ENCODE peak calls at places on chromosomes 11 and 22, in ten cellular contexts. I is ovary, L is HCT116, A is NB4, Y is uterus, Q is thyroid gland, J is esophagus squamous epithelium, W is breast epithelium, D is lower leg skin, M is H1. O is an unnamed sample.

GRCh38 chr22:24592144-24592845 is 578 bp downstream of the LRRC75B start:
- DNase-seq in I (peak; percentile 45), L (no peak), J (no peak), D (no peak), W (no peak), Y (peak; percentile 43), Q (peak; percentile 54), A (no peak), M (peak; percentile 66), O (no peak)

GRCh38 chr11:117872962-117873827 is 3.3 kb downstream of the FXYD6 start:
- DNase-seq in A (no peak), I (no peak), Y (no peak), D (no peak), L (no peak), M (peak; percentile 22), W (no peak), J (no peak), Q (no peak), O (no peak)

GRCh38 chr11:5922749-5923426 is 19.2 kb upstream of the OR56A3 start:
- DNase-seq in A (peak; percentile 15), I (no peak), M (no peak), J (no peak), W (no peak), D (no peak), Q (no peak), L (peak; percentile 2), Y (no peak), O (peak; percentile 3)

GRCh38 chr11:3632070-3632660 is 9.6 kb downstream of the ART5 start:
- DNase-seq in L (no peak), J (no peak), W (no peak), M (no peak), Q (no peak), A (no peak), I (no peak), D (no peak), Y (no peak), O (no peak)

GRCh38 chr11:67627394-67627787 is 2.3 kb downstream of the NUDT8 start:
- DNase-seq in L (no peak), W (no peak), D (no peak), Y (no peak), I (peak; percentile 17), M (no peak), J (no peak), Q (no peak), A (no peak), O (no peak)

GRCh38 chr22:41596776-41597634 is 7.4 kb upstream of the PMM1 start:
- DNase-seq in I (peak; percentile 77), J (no peak), D (peak; percentile 28), Q (peak; percentile 92), W (peak; percentile 40), A (peak; percentile 66), Y (peak; percentile 54), L (no peak), M (peak; percentile 87), O (peak; percentile 82)

GRCh38 chr11:46489668-46490560 is 98.3 kb upstream of the CHRM4 start:
- DNase-seq in Y (no peak), A (peak; percentile 67), W (no peak), M (no peak), J (no peak), I (no peak), Q (peak; percentile 10), D (no peak), L (peak; percentile 46), O (peak; percentile 69)

GRCh38 chr22:45082795-45083194 is 73.0 kb upstream of the PHF21B start:
- DNase-seq in L (no peak), J (no peak), Y (no peak), M (peak; percentile 81), Q (no peak), I (no peak), D (no peak), A (peak; percentile 32), W (no peak), O (no peak)

GRCh38 chr22:17102297-17102667 is 17.5 kb downstream of the IL17RA start:
- DNase-seq in J (no peak), L (no peak), A (peak; percentile 85), D (no peak), Q (no peak), W (no peak), M (no peak), Y (no peak), I (no peak), O (no peak)

GRCh38 chr11:95584180-95584579 is 205.4 kb downstream of the FAM76B start:
- DNase-seq in M (no peak), D (no peak), A (no peak), L (no peak), Q (no peak), J (no peak), Y (no peak), I (no peak), W (no peak), O (no peak)

GRCh38 chr11:47979378-47980092 is 824 bp upstream of the PTPRJ start:
- DNase-seq in J (no peak), L (no peak), I (no peak), W (no peak), Y (no peak), Q (peak; percentile 64), M (peak; percentile 55), D (no peak), A (peak; percentile 36), O (peak; percentile 48)
- TF ChIP-seq POLR2A in J (no peak), L (no peak), I (no peak), W (no peak), Y (no peak), Q (no peak), M (no peak), D (no peak), A (no peak), O (no peak)

GRCh38 chr22:47055461-47055860 is 293.0 kb downstream of the TBC1D22A start:
- DNase-seq in J (no peak), Y (no peak), W (no peak), A (no peak), M (no peak), I (no peak), D (no peak), L (no peak), Q (no peak), O (no peak)
- TF ChIP-seq POLR2A in J (no peak), Y (no peak), W (no peak), A (no peak), M (no peak), I (no peak), D (no peak), L (no peak), Q (no peak), O (no peak)

GRCh38 chr11:10289765-10290420 is 4.1 kb downstream of the SBF2 start:
- DNase-seq in A (no peak), D (no peak), J (no peak), M (no peak), I (no peak), Q (no peak), L (no peak), W (no peak), Y (no peak), O (no peak)

GRCh38 chr11:10295056-10295901 is 1.3 kb upstream of the SBF2 start:
- DNase-seq in L (no peak), M (no peak), A (peak; percentile 55), D (no peak), W (no peak), I (no peak), Q (no peak), J (no peak), Y (no peak), O (no peak)

GRCh38 chr11:10288881-10289764 is 4.9 kb downstream of the SBF2 start:
- DNase-seq in W (no peak), Y (no peak), J (no peak), A (no peak), Q (no peak), L (no peak), D (no peak), I (peak; percentile 19), M (no peak), O (no peak)

GRCh38 chr11:10294289-10294953 is 402 bp upstream of the SBF2 start:
- DNase-seq in A (peak; percentile 51), W (peak; percentile 29), Q (peak; percentile 43), D (peak; percentile 60), I (peak; percentile 80), L (no peak), Y (peak; percentile 66), M (peak; percentile 65), J (no peak), O (no peak)

GRCh38 chr11:10293423-10294288 is at the start of gene SBF2:
- DNase-seq in J (peak; percentile 22), I (peak; percentile 85), M (peak; percentile 93), D (peak; percentile 85), W (peak; percentile 68), A (peak; percentile 81), Q (peak; percentile 83), L (no peak), Y (peak; percentile 84), O (peak; percentile 74)
- TF ChIP-seq POLR2A in J (no peak), I (peak; percentile 67), M (peak; percentile 12), D (no peak), W (peak; percentile 23), A (no peak), Q (no peak), L (peak; percentile 22), Y (peak; percentile 76), O (no peak)

DNA sequence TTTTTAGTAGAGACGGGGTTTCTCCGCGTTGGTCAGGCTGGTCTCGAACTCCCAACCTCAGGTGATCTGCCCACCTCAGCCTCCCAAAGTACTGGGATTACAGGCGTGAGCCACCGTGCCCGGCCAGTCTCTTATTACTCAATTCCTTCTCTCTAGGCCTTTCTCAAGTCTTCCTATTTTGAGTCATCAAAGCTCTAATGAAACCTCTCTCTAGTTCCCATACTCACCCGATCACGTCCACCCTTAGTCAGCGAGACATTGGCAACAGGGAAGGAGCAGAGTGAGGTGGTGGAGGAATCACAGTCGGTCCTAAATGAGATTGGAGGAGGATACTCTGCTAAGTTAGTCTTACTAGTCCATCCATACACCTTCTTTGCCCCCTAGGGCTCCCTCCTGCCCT is 5.0 kb downstream of the BSCL2 start:
- DNase-seq in L (no peak), J (no peak), Y (no peak), M (no peak), D (no peak), Q (no peak), W (no peak), I (no peak), A (no peak), O (no peak)
- TF ChIP-seq POLR2A in L (no peak), J (no peak), Y (no peak), M (no peak), D (no peak), Q (no peak), W (no peak), I (no peak), A (no peak), O (no peak)

GRCh38 chr22:37824674-37825641 is 1.8 kb downstream of the GALR3 start:
- DNase-seq in Y (no peak), M (peak; percentile 72), Q (no peak), J (no peak), I (no peak), A (no peak), W (no peak), D (no peak), L (no peak), O (peak; percentile 46)
- TF ChIP-seq POLR2A in Y (no peak), M (no peak), Q (no peak), J (no peak), I (no peak), A (no peak), W (no peak), D (no peak), L (no peak), O (no peak)